ENCODE peak calls at places on chromosomes 1 and 21, in six cellular contexts. X, G, U, S, N and C are unnamed samples.

GRCh38 chr1:54884135-54884586 is 2.8 kb downstream of the DHCR24 start:
- DNase-seq in X (no peak), G (no peak), U (peak), S (no peak), N (no peak), C (no peak)

GRCh38 chr1:223838125-223838854 is 7.5 kb downstream of the TP53BP2 start:
- DNase-seq in X (no peak), G (no peak), U (no peak), S (no peak), N (no peak), C (no peak)

GRCh38 chr1:32969556-32969955 is 4.9 kb upstream of the RNF19B start:
- DNase-seq in X (no peak), G (no peak), U (no peak), S (no peak), N (no peak), C (no peak)

GRCh38 chr21:14086553-14086952 is 124.2 kb downstream of the LIPI start:
- DNase-seq in X (no peak), G (no peak), U (no peak), S (peak), N (no peak), C (no peak)

GRCh38 chr1:232923739-232924386 is 26.5 kb upstream of the NTPCR start:
- DNase-seq in X (no peak), G (no peak), U (no peak), S (peak), N (no peak), C (no peak)

GRCh38 chr21:36610201-36610600 is 88.7 kb upstream of the SIM2 start:
- DNase-seq in X (no peak), G (no peak), U (no peak), S (no peak), N (no peak), C (no peak)

GRCh38 chr1:226425431-226426031 is 17.6 kb upstream of the PARP1 start:
- DNase-seq in X (no peak), G (no peak), U (no peak), S (no peak), N (no peak), C (no peak)

GRCh38 chr1:51285055-51285454 is 45.3 kb downstream of the TTC39A start:
- DNase-seq in X (no peak), G (no peak), U (no peak), S (peak), N (peak), C (no peak)

GRCh38 chr1:248404024-248404423 is 1.2 kb downstream of the OR2T1 start:
- DNase-seq in X (no peak), G (no peak), U (no peak), S (peak), N (peak), C (no peak)

GRCh38 chr1:25620701-25621350 is 4.2 kb downstream of the MAN1C1 start:
- DNase-seq in X (no peak), G (no peak), U (no peak), S (no peak), N (no peak), C (no peak)

GRCh38 chr1:54273837-54274192 is 73.8 kb downstream of the MRPL37 start:
- DNase-seq in X (no peak), G (no peak), U (no peak), S (no peak), N (peak), C (no peak)

GRCh38 chr1:177209357-177209756 is 38.6 kb downstream of the BRINP2 start:
- DNase-seq in X (no peak), G (no peak), U (no peak), S (no peak), N (no peak), C (no peak)

GRCh38 chr1:15883326-15883725 is 35.8 kb downstream of the SPEN start:
- DNase-seq in X (no peak), G (no peak), U (no peak), S (no peak), N (no peak), C (no peak)

GRCh38 chr1:225762444-225762843 is 15.2 kb upstream of the SRP9 start:
- DNase-seq in X (no peak), G (no peak), U (peak), S (no peak), N (no peak), C (no peak)

GRCh38 chr1:15345711-15346355 is 63.9 kb upstream of the EFHD2 start:
- DNase-seq in X (peak), G (no peak), U (no peak), S (no peak), N (peak), C (peak)

GRCh38 chr21:15543473-15543872 is 186.3 kb upstream of the USP25 start:
- DNase-seq in X (no peak), G (no peak), U (peak), S (no peak), N (no peak), C (no peak)

GRCh38 chr21:45592208-45592619 is 50.0 kb upstream of the SLC19A1 start:
- DNase-seq in X (peak), G (no peak), U (no peak), S (peak), N (peak), C (peak)

GRCh38 chr1:246689409-246689997 is 34.7 kb upstream of the SCCPDH start:
- DNase-seq in X (peak), G (peak), U (peak), S (peak), N (peak), C (peak)

GRCh38 chr1:202315576-202316168 is 26.1 kb downstream of the UBE2T start:
- DNase-seq in X (peak), G (peak), U (peak), S (peak), N (peak), C (peak)
- TF ChIP-seq TAF1 in X (no peak), G (no peak), U (no peak), S (no peak), N (no peak), C (no peak)

DNA sequence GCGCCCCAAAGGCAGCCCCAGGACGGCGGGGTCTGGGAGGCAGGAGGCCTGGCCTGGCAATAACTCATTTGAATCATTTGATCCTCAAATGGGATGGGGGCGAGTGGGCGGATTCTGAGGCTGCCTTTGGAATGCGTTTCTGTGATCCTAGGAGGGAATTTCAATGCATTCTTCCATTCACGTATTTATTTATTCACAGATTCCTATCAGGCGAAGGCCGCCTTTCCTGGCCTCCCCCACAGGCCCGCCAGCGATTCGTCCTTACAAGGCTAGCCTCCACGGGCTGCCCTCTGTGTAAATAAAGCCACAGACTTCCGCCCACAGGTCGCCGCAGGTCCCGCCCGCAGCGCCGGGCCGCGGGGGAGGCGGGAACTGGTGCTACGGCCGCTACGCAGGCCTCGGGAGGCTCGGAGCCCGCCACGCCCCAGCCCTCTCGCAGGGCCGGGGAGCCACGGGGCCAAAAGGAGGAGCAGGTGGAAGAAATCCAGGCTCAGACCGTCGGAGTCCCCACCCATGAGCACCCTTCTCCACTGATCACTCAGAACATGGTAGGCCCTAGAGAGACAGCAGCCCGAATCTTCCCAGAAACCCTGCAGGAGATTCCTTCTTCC is 31.3 kb upstream of the JUN start:
- DNase-seq in X (peak), G (peak), U (peak), S (peak), N (peak), C (peak)
- TF ChIP-seq POLR2A in X (no peak), G (peak), U (no peak), S (peak), N (no peak), C (peak)

GRCh38 chr1:179550753-179551682 is 24.7 kb downstream of the NPHS2 start:
- DNase-seq in X (no peak), G (no peak), U (peak), S (peak), N (no peak), C (no peak)
- TF ChIP-seq TAF1 in X (no peak), G (no peak), U (no peak), S (no peak), N (no peak), C (no peak)

GRCh38 chr1:230641346-230641745 is 935 bp upstream of the COG2 start:
- DNase-seq in X (no peak), G (no peak), U (no peak), S (no peak), N (no peak), C (no peak)

GRCh38 chr1:230641900-230642262 is 400 bp upstream of the COG2 start:
- DNase-seq in X (no peak), G (no peak), U (no peak), S (no peak), N (no peak), C (no peak)

GRCh38 chr1:230643887-230644286 is 1.6 kb downstream of the COG2 start:
- DNase-seq in X (no peak), G (no peak), U (no peak), S (no peak), N (no peak), C (no peak)

GRCh38 chr1:230639714-230640209 is 2.5 kb upstream of the COG2 start:
- DNase-seq in X (no peak), G (no peak), U (peak), S (no peak), N (no peak), C (no peak)

DNA sequence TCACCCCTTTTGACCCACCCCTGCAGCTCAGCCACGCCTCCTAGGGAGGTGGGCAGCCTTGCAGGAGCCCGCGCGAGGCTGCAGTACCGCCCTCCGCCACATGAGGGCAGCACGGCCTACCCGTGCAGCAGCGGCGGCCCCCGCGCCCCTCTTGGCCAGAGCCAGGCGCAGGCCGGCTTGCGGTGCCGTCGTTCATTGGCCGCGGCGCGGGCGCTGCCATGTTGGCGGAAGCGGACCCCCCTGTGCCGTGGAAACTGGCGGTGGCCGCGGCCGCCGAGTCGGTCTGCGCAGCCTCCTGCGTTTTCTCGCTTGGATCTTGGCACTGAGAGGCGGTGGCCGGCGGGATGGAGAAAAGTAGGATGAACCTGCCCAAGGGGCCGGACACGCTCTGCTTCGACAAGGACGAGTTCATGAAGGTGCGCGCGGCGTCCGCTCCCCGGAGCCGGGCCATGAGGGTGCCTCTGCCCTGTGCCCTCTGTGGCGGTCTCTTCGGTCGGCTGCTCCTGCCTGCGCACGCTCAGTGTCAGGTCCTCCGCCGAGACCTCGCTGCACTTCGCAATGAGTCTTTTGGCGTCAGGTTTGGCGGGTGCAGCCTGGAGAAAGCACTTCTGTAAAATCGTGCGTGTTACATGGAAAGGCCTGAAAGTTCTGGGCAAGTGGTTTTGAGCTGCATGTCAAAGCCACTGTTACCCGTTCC is at the start of gene COG2:
- DNase-seq in X (peak), G (peak), U (peak), S (peak), N (peak), C (peak)
- TF ChIP-seq POLR2A in X (no peak), G (peak), U (peak), S (peak), N (peak), C (peak)

DNA sequence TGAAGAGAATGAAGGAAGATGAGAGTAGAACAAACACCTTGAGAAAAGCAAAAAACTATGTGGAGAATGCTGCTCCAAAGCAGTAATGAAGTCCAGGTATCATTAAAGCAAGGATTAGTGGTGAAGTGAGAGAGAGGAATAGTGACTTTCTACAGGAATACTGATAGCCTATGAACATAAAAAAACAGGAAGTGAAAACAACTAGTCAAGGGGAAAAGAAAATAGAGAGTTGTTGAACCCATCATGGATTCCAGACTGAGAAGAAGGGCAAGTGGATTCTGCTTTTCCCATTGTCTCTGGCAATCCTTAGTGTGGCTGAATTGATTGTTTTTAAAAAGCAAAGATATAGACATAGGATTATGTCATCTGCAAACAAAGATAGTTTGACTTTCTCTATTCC is 119.9 kb upstream of the LHX8 start:
- DNase-seq in X (no peak), G (no peak), U (no peak), S (no peak), N (no peak), C (no peak)
- TF ChIP-seq TAF1 in X (no peak), G (no peak), U (no peak), S (no peak), N (no peak), C (no peak)

GRCh38 chr1:109240158-109241152 is 8.9 kb upstream of the CELSR2 start:
- DNase-seq in X (no peak), G (no peak), U (no peak), S (no peak), N (peak), C (peak)
- TF ChIP-seq POLR2A in X (no peak), G (peak), U (no peak), S (peak), N (peak), C (no peak)

GRCh38 chr1:78651247-78651646 is 1.6 kb downstream of the IFI44 start:
- DNase-seq in X (no peak), G (no peak), U (no peak), S (no peak), N (no peak), C (no peak)
- TF ChIP-seq TAF1 in X (no peak), G (no peak), U (no peak), S (no peak), N (no peak), C (no peak)

GRCh38 chr1:213989071-213989739 is 1.4 kb downstream of the PROX1 start:
- DNase-seq in X (no peak), G (no peak), U (peak), S (no peak), N (no peak), C (no peak)

GRCh38 chr1:213987422-213987875 is 324 bp upstream of the PROX1 start:
- DNase-seq in X (no peak), G (no peak), U (no peak), S (no peak), N (no peak), C (no peak)

GRCh38 chr1:213988639-213989070 is 882 bp downstream of the PROX1 start:
- DNase-seq in X (no peak), G (no peak), U (no peak), S (no peak), N (no peak), C (no peak)

GRCh38 chr1:213986925-213987250 is 885 bp upstream of the PROX1 start:
- DNase-seq in X (no peak), G (no peak), U (no peak), S (no peak), N (no peak), C (no peak)

GRCh38 chr1:213987876-213988638 is at the start of gene PROX1:
- DNase-seq in X (no peak), G (no peak), U (peak), S (no peak), N (peak), C (no peak)
- TF ChIP-seq POLR2A in X (no peak), G (peak), U (peak), S (no peak), N (no peak), C (no peak)

GRCh38 chr1:211735208-211736170 is 60.1 kb upstream of the NEK2 start:
- DNase-seq in X (no peak), G (no peak), U (peak), S (no peak), N (peak), C (no peak)
- TF ChIP-seq TAF1 in X (no peak), G (no peak), U (no peak), S (no peak), N (no peak), C (no peak)

GRCh38 chr1:156471496-156472490 is 28.8 kb downstream of the MEF2D start:
- DNase-seq in X (no peak), G (no peak), U (peak), S (no peak), N (no peak), C (no peak)
- TF ChIP-seq POLR2A in X (no peak), G (no peak), U (no peak), S (no peak), N (no peak), C (no peak)